ENCODE peak calls at places on chromosomes 11 and 22, in seven cellular contexts. L is K562, Q is HepG2, K is upper lobe of left lung, Y is heart left ventricle, V is A549, H is IMR-90. S is an unnamed sample.

GRCh38 chr11:68589817-68590216 is 94.5 kb upstream of the GAL start:
- ATAC-seq in L (no peak), Y (peak), H (no peak), Q (no peak), V (no peak), K (no peak), S (no peak)

GRCh38 chr22:28395920-28396447 is 283.7 kb downstream of the TTC28 start:
- ATAC-seq in Q (peak), V (no peak), L (no peak), K (no peak), Y (no peak), H (peak), S (peak)

GRCh38 chr22:50247748-50248147 is 2.9 kb upstream of the TUBGCP6 start:
- ATAC-seq in H (no peak), V (no peak), K (no peak), L (peak), Q (no peak), Y (no peak), S (no peak)

GRCh38 chr11:129302386-129303101 is 73.1 kb upstream of the BARX2 start:
- ATAC-seq in Y (no peak), K (no peak), Q (no peak), L (no peak), H (no peak), V (no peak), S (no peak)

GRCh38 chr11:34214961-34215805 is 109.8 kb downstream of the NAT10 start:
- ATAC-seq in L (no peak), H (peak), K (peak), Y (no peak), Q (no peak), V (peak), S (no peak)

GRCh38 chr22:25109878-25110595 is 89.6 kb upstream of the CRYBB3 start:
- ATAC-seq in L (no peak), K (no peak), V (peak), Y (no peak), Q (peak), H (no peak), S (no peak)

GRCh38 chr22:20957118-20957690 is 9.9 kb upstream of the AIFM3 start:
- ATAC-seq in Q (peak), K (peak), H (peak), L (no peak), Y (peak), V (peak), S (peak)

GRCh38 chr11:2265396-2265795 is 5.0 kb downstream of the ASCL2 start:
- ATAC-seq in Y (no peak), L (no peak), K (no peak), H (no peak), Q (no peak), V (no peak), S (no peak)

GRCh38 chr22:24894998-24895397 is 51.5 kb downstream of the LHFPL7 start:
- ATAC-seq in K (peak), L (peak), V (peak), H (peak), Y (peak), Q (peak), S (peak)

GRCh38 chr22:46414704-46415103 is 79.2 kb downstream of the TRMU start:
- ATAC-seq in Q (no peak), V (no peak), L (no peak), K (no peak), H (no peak), Y (no peak), S (no peak)

GRCh38 chr11:57512646-57513445 is 2.7 kb downstream of the SLC43A1 start:
- ATAC-seq in Q (no peak), V (no peak), H (no peak), Y (no peak), K (no peak), L (peak), S (no peak)

GRCh38 chr11:95711945-95712221 is 77.7 kb downstream of the FAM76B start:
- ATAC-seq in L (no peak), K (no peak), Q (no peak), H (no peak), V (no peak), Y (no peak), S (no peak)

GRCh38 chr11:17385926-17386325 is 2.5 kb downstream of the KCNJ11 start:
- ATAC-seq in L (no peak), Y (no peak), Q (peak), H (no peak), V (no peak), K (no peak), S (no peak)

GRCh38 chr11:110355011-110355744 is 58.8 kb upstream of the RDX start:
- ATAC-seq in V (no peak), L (peak), Q (peak), K (no peak), Y (no peak), H (no peak), S (no peak)

GRCh38 chr11:75312346-75312745 is 39.1 kb downstream of the ARRB1 start:
- ATAC-seq in V (no peak), Y (no peak), H (no peak), L (no peak), Q (no peak), K (no peak), S (no peak)

GRCh38 chr11:113474362-113475159 is 637 bp downstream of the DRD2 start:
- ATAC-seq in Q (peak), K (peak), Y (peak), H (peak), V (peak), L (peak), S (peak)

GRCh38 chr11:58856806-58857205 is 12.3 kb upstream of the GLYATL2 start:
- ATAC-seq in Y (no peak), K (no peak), V (no peak), L (no peak), Q (no peak), H (no peak), S (no peak)

GRCh38 chr11:8733847-8734246 is 51.3 kb downstream of the RPL27A start:
- ATAC-seq in Y (no peak), Q (peak), L (peak), H (no peak), V (no peak), K (no peak), S (no peak)

GRCh38 chr11:92628401-92629292 is 340.8 kb upstream of the MTNR1B start:
- ATAC-seq in K (no peak), Y (no peak), V (no peak), L (no peak), H (peak), Q (no peak), S (no peak)

GRCh38 chr11:109697140-109697843 is 275.3 kb downstream of the C11orf87 start:
- ATAC-seq in K (peak), Y (peak), Q (peak), L (peak), H (peak), V (no peak), S (no peak)

GRCh38 chr11:31050061-31050790 is 319.3 kb downstream of the DCDC1 start:
- ATAC-seq in L (no peak), Y (no peak), H (no peak), V (no peak), Q (no peak), K (no peak), S (no peak)

GRCh38 chr11:75342966-75343870 is 8.2 kb downstream of the ARRB1 start:
- ATAC-seq in V (peak), L (peak), H (no peak), Y (no peak), K (peak), Q (peak), S (no peak)

GRCh38 chr11:59475176-59475575 is 2.1 kb downstream of the OR4D10 start:
- ATAC-seq in Q (no peak), V (no peak), H (no peak), Y (no peak), K (no peak), L (no peak), S (peak)

GRCh38 chr22:35446365-35446764 is 46.4 kb downstream of the MCM5 start:
- ATAC-seq in V (peak), K (no peak), Y (no peak), H (peak), L (no peak), Q (no peak), S (no peak)

GRCh38 chr11:70460111-70460510 is 61.8 kb downstream of the CTTN start:
- ATAC-seq in H (no peak), L (peak), Q (peak), K (no peak), V (peak), Y (no peak), S (no peak)

GRCh38 chr22:30763815-30764686 is 69.4 kb downstream of the OSBP2 start:
- ATAC-seq in L (peak), K (no peak), H (peak), V (peak), Y (peak), Q (peak), S (no peak)

DNA sequence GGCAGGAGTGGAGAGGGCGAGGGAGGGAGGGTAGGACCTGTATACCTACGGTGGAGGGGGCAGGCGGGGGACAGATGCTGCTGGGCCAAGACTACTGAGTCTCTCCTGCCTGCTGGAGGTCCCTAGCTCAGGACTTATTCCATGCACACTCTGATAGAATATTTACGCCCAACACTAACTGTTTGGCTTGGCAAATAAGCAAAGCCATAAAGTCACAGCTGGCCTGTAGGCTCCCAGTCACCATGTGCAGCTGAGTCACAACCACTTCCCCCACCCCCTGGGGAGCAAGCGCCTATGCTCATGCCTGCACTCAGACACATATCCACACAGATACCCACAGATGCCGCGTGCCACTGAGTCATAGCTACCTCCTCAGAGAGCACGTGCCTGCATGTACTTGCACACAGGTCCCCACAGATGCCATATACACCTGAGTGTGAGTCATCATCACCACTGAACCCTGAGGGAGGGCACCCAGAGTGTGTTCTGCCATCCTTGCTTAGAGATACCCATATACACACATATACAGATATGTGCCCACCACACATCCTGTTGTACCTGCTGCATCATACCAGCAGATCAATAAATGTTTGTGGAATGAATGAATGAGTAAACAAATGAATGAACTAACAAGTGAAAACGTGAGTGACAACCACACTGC is 95.8 kb downstream of the SWAP70 start:
- ATAC-seq in V (peak), K (peak), Q (peak), Y (peak), L (peak), H (peak), S (peak)
- TF ChIP-seq POLR2A in V (peak), K (no peak), Q (no peak), Y (no peak), L (no peak), H (no peak), S (no peak)

DNA sequence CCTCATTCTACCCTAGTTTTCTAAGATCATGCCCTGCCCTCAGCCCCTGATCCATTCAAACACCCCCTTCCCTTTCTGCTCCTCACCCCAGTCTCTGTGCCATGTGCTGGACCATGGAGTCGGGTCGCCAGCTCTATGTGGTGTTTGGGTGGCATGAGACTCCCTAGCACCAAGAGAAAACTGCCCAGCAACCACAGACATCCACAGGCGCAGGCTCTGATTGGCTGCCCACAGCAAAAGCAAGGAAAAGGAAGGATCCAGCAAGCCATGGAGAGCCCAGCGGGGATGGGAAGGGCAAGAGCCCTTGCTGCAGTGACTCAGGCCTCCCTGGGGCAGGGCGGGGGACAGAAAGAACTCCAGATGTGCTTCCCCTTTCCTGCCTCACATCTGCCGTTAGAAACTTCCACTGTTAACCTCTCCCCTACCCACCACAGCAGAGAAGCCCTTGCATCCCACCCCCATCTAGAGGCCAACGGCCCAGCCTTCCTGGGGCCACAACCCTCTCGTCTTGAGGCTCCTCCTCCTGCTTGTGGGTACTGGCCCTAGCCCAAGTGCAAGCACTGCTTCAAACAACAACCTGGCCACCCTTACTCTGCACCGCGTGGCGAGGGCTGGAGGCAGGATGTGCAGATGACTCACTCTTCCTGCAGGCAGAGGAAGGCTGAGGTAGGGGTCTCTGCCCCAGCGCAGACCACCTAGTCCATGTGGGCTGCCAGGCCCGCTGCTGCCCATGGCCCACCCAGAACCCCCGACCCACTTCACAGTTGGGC is 9.7 kb upstream of the AHNAK start:
- ATAC-seq in K (peak), Y (peak), V (peak), H (peak), Q (peak), L (peak), S (peak)
- TF ChIP-seq POLR2A in K (no peak), Y (no peak), V (no peak), H (no peak), Q (no peak), L (no peak), S (no peak)

DNA sequence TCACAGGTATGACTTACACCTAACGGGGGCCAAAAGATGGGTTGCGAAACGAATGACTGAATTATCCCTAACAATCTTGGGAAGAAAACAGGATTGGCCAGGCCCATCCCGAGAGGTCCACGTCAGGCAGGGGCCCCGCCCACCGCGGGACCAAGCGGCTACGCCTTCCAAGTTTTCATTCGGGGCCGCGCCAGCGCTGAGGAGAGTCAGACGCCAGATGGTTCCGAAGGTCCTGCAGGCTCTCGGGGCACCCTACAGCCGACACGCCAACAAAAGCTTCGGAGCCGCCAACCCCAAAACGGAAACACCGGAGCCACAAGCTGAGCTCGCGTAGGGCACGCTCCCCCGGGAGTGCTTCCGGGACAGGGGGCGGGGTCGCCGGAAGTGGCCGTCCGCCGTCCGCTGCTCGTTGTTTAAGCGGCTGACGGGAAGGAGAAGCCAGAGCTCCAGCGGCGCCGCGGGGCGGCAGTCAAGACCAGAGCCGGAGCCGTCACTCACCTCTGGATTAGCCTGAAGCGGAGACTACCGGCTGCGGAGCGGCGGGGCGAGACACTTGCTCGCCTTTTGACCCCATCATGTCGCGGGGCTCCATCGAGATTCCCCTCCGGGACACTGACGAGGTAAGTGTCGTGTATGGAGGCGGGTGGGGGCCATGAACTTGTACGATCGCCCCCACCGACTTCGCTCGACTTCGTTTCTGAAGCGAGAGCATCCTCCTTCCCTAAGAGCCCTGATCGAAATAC is at the start of gene CTR9:
- ATAC-seq in L (peak), Q (peak), K (peak), V (peak), Y (peak), H (peak), S (peak)
- TF ChIP-seq POLR2A in L (peak), Q (peak), K (peak), V (peak), Y (no peak), H (peak), S (peak)

GRCh38 chr22:37907036-37907954 is 1.2 kb downstream of the MICALL1 start:
- ATAC-seq in Q (peak), K (no peak), L (no peak), V (no peak), H (no peak), Y (no peak), S (no peak)
- TF ChIP-seq POLR2A in Q (no peak), K (no peak), L (no peak), V (no peak), H (peak), Y (no peak), S (no peak)

GRCh38 chr22:41648431-41648830 is 27.3 kb downstream of the XRCC6 start:
- ATAC-seq in L (no peak), K (no peak), V (no peak), H (peak), Y (no peak), Q (no peak), S (no peak)
- TF ChIP-seq POLR2A in L (no peak), K (no peak), V (no peak), H (no peak), Y (no peak), Q (no peak), S (no peak)

DNA sequence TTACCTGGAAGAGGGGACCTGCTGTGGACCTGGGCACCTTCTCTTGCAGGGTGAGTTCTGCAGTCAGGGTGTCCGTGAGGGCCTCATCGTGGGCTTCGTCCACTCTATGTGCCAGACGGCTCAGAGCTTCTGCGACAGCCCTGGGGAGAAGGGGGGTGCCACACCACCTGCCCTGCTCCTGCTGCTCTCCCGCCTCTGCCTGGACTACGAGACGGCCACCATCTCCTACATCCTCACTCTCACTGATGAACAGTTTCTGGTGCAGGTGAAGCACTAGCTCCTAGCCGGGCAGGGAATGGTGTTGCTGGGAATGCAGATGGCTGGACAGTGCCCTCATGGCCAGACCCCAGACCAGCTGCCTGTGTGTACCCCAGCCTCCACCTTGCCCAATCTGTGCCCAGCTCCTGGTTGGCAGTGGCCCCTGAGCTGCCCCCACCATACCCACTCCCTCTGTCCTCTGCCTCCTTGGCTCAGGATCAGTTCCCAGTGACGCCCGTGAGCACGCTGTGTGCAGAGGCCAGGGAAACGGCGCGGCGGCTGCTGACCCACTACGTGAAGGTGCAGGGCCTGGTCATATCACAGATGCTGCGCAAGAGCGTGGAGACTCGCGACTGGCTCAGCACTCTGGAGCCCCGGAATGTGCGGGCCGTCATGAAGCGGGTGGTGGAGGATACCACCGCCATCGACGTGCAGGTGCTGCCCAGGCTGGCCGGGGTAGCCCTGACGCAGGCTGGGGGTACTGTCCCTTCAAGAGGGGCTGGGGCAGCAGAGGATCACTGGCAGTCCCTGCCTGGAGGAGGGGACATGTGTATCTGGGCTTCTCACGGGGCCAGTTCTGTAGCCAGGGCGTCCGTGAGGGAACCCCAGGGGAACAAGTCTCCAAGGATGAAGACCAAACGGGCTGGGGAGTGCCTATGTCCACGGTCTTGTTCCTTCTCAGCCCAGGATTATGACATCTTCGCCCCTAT is 2.2 kb upstream of the TM7SF2 start:
- ATAC-seq in K (no peak), Q (no peak), L (no peak), H (no peak), V (no peak), Y (no peak), S (no peak)
- TF ChIP-seq POLR2A in K (no peak), Q (no peak), L (no peak), H (no peak), V (no peak), Y (no peak), S (no peak)

GRCh38 chr22:38733329-38734202 is 22.2 kb downstream of the SUN2 start:
- ATAC-seq in L (peak), H (peak), Q (peak), V (peak), K (peak), Y (peak), S (peak)
- TF ChIP-seq POLR2A in L (peak), H (no peak), Q (peak), V (no peak), K (no peak), Y (no peak), S (no peak)

GRCh38 chr11:1011320-1011698 is 25.2 kb downstream of the MUC6 start:
- ATAC-seq in H (no peak), Q (no peak), K (no peak), V (no peak), Y (no peak), L (no peak), S (no peak)
- TF ChIP-seq POLR2A in H (no peak), Q (no peak), K (no peak), V (no peak), Y (no peak), L (no peak), S (no peak)

S was measured in gastroesophageal sphincter.